ENCODE peak calls at places on chromosomes 2 and 18, in ten cellular contexts. O, P, J, K, R, E, B, Z, A and S are unnamed samples.

GRCh38 chr2:192051533-192051932 is 143.2 kb downstream of the TMEFF2 start:
- DNase-seq in K (no peak), A (no peak), O (no peak), Z (no peak), J (no peak), R (no peak), B (no peak), E (no peak), P (no peak), S (no peak)

GRCh38 chr2:47459021-47459420 is 56.1 kb downstream of the MSH2 start:
- DNase-seq in O (no peak), A (no peak), Z (no peak), J (no peak), R (no peak), E (no peak), K (no peak), B (no peak), P (no peak), S (no peak)

GRCh38 chr18:80200171-80200931 is 47.0 kb downstream of the PARD6G start:
- DNase-seq in A (no peak), J (no peak), Z (no peak), B (no peak), R (no peak), P (peak; percentile 10), O (no peak), K (no peak), E (no peak), S (no peak)

GRCh38 chr18:36157441-36157840 is 27.7 kb downstream of the ELP2 start:
- DNase-seq in B (no peak), R (no peak), E (no peak), K (no peak), P (no peak), Z (no peak), O (no peak), J (no peak), A (no peak), S (no peak)

GRCh38 chr2:58667137-58667774 is 426.1 kb upstream of the FANCL start:
- DNase-seq in O (no peak), B (no peak), J (no peak), K (no peak), P (no peak), Z (no peak), A (peak; percentile 22), E (no peak), R (no peak), S (no peak)

GRCh38 chr2:15619510-15619909 is 27.8 kb downstream of the DDX1 start:
- DNase-seq in R (no peak), J (no peak), P (no peak), B (no peak), E (no peak), O (no peak), A (no peak), Z (no peak), K (no peak), S (no peak)

GRCh38 chr2:88765154-88765948 is 73.9 kb downstream of the RPIA start:
- DNase-seq in K (no peak), E (peak; percentile 80), P (peak; percentile 30), B (no peak), J (no peak), Z (peak; percentile 54), R (peak; percentile 26), A (no peak), O (peak; percentile 15), S (peak; percentile 67)

GRCh38 chr2:1856481-1856880 is 112.2 kb upstream of the PXDN start:
- DNase-seq in B (no peak), J (no peak), K (no peak), P (no peak), Z (no peak), O (no peak), E (no peak), R (no peak), A (no peak), S (no peak)

GRCh38 chr2:11750917-11751316 is 4.5 kb downstream of the LPIN1 start:
- DNase-seq in O (no peak), A (no peak), R (no peak), Z (no peak), P (no peak), E (peak; percentile 79), B (no peak), K (no peak), J (no peak), S (no peak)

GRCh38 chr2:28691774-28692281 is 59.8 kb upstream of the PPP1CB start:
- DNase-seq in P (peak; percentile 92), A (peak; percentile 48), E (no peak), R (no peak), O (no peak), J (peak; percentile 44), B (no peak), K (no peak), Z (no peak), S (no peak)

GRCh38 chr2:202883987-202884675 is 12.6 kb upstream of the ICA1L start:
- DNase-seq in B (no peak), R (no peak), E (no peak), J (no peak), Z (no peak), A (no peak), K (no peak), P (peak; percentile 29), O (no peak), S (no peak)

GRCh38 chr18:55830490-55830889 is 242.5 kb upstream of the TCF4 start:
- DNase-seq in R (no peak), Z (no peak), E (peak; percentile 67), P (peak; percentile 32), J (no peak), A (no peak), K (no peak), B (no peak), O (peak; percentile 15), S (no peak)

GRCh38 chr2:23505218-23505983 is 120.4 kb downstream of the KLHL29 start:
- DNase-seq in J (no peak), E (no peak), A (no peak), O (no peak), B (no peak), Z (peak; percentile 36), K (no peak), R (no peak), P (no peak), S (no peak)

GRCh38 chr18:62327977-62328376 is 2.9 kb downstream of the TNFRSF11A start:
- DNase-seq in Z (no peak), B (no peak), P (no peak), R (no peak), K (no peak), O (no peak), E (no peak), J (no peak), A (no peak), S (no peak)

GRCh38 chr2:676647-677055 is 555 bp downstream of the TMEM18 start:
- DNase-seq in J (peak; percentile 99), P (peak; percentile 100), R (no peak), K (peak; percentile 96), B (peak; percentile 98), A (peak; percentile 97), Z (peak; percentile 100), E (peak; percentile 98), O (peak; percentile 99), S (no peak)

GRCh38 chr2:218217366-218218309 is 649 bp downstream of the ARPC2 start:
- DNase-seq in Z (peak; percentile 88), P (peak; percentile 45), R (peak; percentile 58), J (peak; percentile 54), E (peak; percentile 45), K (peak; percentile 58), O (peak; percentile 71), B (no peak), A (peak; percentile 25), S (peak; percentile 57)

GRCh38 chr2:33443272-33443829 is 33.1 kb upstream of the RASGRP3 start:
- DNase-seq in O (no peak), B (no peak), R (no peak), Z (no peak), K (no peak), A (no peak), E (no peak), P (peak; percentile 56), J (no peak), S (no peak)

GRCh38 chr2:101114268-101114783 is 36.9 kb downstream of the TBC1D8 start:
- DNase-seq in P (no peak), B (no peak), R (no peak), E (no peak), Z (no peak), J (no peak), K (no peak), O (no peak), A (peak; percentile 20), S (no peak)
- H3K4me3 ChIP-seq in P (no peak overlapping the region), B (no peak overlapping the region), R (no peak overlapping the region), E (no peak overlapping the region), Z (no peak overlapping the region), J (no peak overlapping the region), K (no peak overlapping the region), O (no peak overlapping the region), A (peak overlapping the region; percentile 19), S (no peak overlapping the region)

GRCh38 chr2:110103060-110103961 is 12.3 kb downstream of the MALL start:
- DNase-seq in J (no peak), E (no peak), P (no peak), O (no peak), B (no peak), A (no peak), R (no peak), Z (peak; percentile 50), K (no peak), S (no peak)
- H3K4me1 ChIP-seq in J (peaks cover 81% of the 10 kb centered on the region), E (peaks cover 82% of the 10 kb centered on the region), P (no peaks in the 10 kb centered on the region), O (peaks cover 17% of the 10 kb centered on the region), B (peaks cover 18% of the 10 kb centered on the region), A (peaks cover 79% of the 10 kb centered on the region), R (no peaks in the 10 kb centered on the region), Z (peaks cover 78% of the 10 kb centered on the region), K (peaks cover 5% of the 10 kb centered on the region), S (no peaks in the 10 kb centered on the region)

GRCh38 chr18:2976733-2977132 is 36.2 kb downstream of the LPIN2 start:
- DNase-seq in A (no peak), E (no peak), J (no peak), O (no peak), Z (no peak), R (no peak), P (no peak), B (no peak), K (no peak), S (no peak)

GRCh38 chr18:2974731-2975130 is 38.2 kb downstream of the LPIN2 start:
- DNase-seq in K (no peak), R (no peak), A (no peak), E (no peak), Z (no peak), P (no peak), J (no peak), B (no peak), O (no peak), S (no peak)

GRCh38 chr18:2978208-2978607 is 34.7 kb downstream of the LPIN2 start:
- DNase-seq in E (no peak), A (no peak), P (no peak), Z (no peak), O (no peak), R (no peak), K (no peak), J (no peak), B (no peak), S (no peak)

GRCh38 chr18:2978626-2979025 is 34.3 kb downstream of the LPIN2 start:
- DNase-seq in B (no peak), P (peak; percentile 51), O (no peak), J (no peak), E (peak; percentile 50), Z (no peak), A (peak; percentile 34), R (no peak), K (no peak), S (no peak)

GRCh38 chr18:2976218-2976617 is 36.7 kb downstream of the LPIN2 start:
- DNase-seq in Z (no peak), K (no peak), J (no peak), E (no peak), A (no peak), P (no peak), R (no peak), B (no peak), O (no peak), S (no peak)
- H3K27ac ChIP-seq in Z (peak overlapping the region; percentile 24), K (no peak overlapping the region), J (peak overlapping the region; percentile 73), E (no peak overlapping the region), A (no peak overlapping the region), P (peak overlapping the region; percentile 89), R (peak overlapping the region; percentile 83), B (no peak overlapping the region), O (peak overlapping the region; percentile 5), S (peak overlapping the region; percentile 76)

GRCh38 chr2:173448938-173449471 is 94.3 kb downstream of the CDCA7 start:
- DNase-seq in Z (peak; percentile 73), R (peak; percentile 52), B (peak; percentile 58), P (peak; percentile 91), O (peak; percentile 82), K (peak; percentile 27), A (peak; percentile 95), E (peak; percentile 74), J (peak; percentile 81), S (peak; percentile 21)
- H3K4me3 ChIP-seq in Z (peak overlapping the region; percentile 32), R (no peak overlapping the region), B (no peak overlapping the region), P (peak overlapping the region; percentile 14), O (peak overlapping the region; percentile 29), K (no peak overlapping the region), A (peak overlapping the region; percentile 60), E (no peak overlapping the region), J (peak overlapping the region; percentile 56), S (no peak overlapping the region)